ENCODE peak calls at places on chromosome 17, in five cellular contexts. X is H1, Z is IMR-90, U is mesenchymal stem cell, K is trophoblast cell. D is an unnamed sample.

GRCh38 chr17:30363715-30364202 is 15.0 kb upstream of the CPD start:
- DNase-seq in X (no peak), Z (peak), U (peak), K (peak), D (no peak)

GRCh38 chr17:39820541-39820940 is 43.6 kb downstream of the IKZF3 start:
- DNase-seq in X (no peak), Z (no peak), U (no peak), K (no peak), D (peak)

GRCh38 chr17:50055055-50055425 is 870 bp upstream of the ITGA3 start:
- DNase-seq in X (no peak), Z (no peak), U (no peak), K (peak), D (no peak)

GRCh38 chr17:80969030-80969673 is 22.5 kb upstream of the CHMP6 start:
- DNase-seq in X (no peak), Z (no peak), U (no peak), K (no peak), D (no peak)

GRCh38 chr17:66241839-66242238 is 12.6 kb upstream of the APOH start:
- DNase-seq in X (no peak), Z (no peak), U (no peak), K (no peak), D (no peak)

GRCh38 chr17:15920758-15921239 is 24.1 kb upstream of the ADORA2B start:
- DNase-seq in X (no peak), Z (peak), U (peak), K (peak), D (no peak)

GRCh38 chr17:731943-732787 is at the start of gene TLCD3A:
- DNase-seq in X (no peak), Z (peak), U (peak), K (peak), D (no peak)

GRCh38 chr17:80791758-80792284 is 199.8 kb upstream of the CHMP6 start:
- DNase-seq in X (no peak), Z (peak), U (peak), K (peak), D (no peak)

GRCh38 chr17:62725791-62726249 is 82.3 kb downstream of the MARCHF10 start:
- DNase-seq in X (no peak), Z (peak), U (peak), K (peak), D (no peak)

GRCh38 chr17:2982854-2983636 is 80.4 kb downstream of the OR1D5 start:
- DNase-seq in X (no peak), Z (peak), U (peak), K (peak), D (no peak)

GRCh38 chr17:68777243-68777855 is 176.2 kb upstream of the FAM20A start:
- DNase-seq in X (no peak), Z (peak), U (peak), K (peak), D (peak)

GRCh38 chr17:72034000-72034399 is 86.8 kb upstream of the SOX9 start:
- DNase-seq in X (no peak), Z (no peak), U (no peak), K (no peak), D (no peak)

GRCh38 chr17:9517396-9517795 is 58.2 kb downstream of the STX8 start:
- DNase-seq in X (no peak), Z (no peak), U (no peak), K (peak), D (no peak)

GRCh38 chr17:7016886-7017826 is 4.7 kb downstream of the RNASEK start:
- DNase-seq in X (no peak), Z (no peak), U (no peak), K (no peak), D (no peak)

GRCh38 chr17:82400830-82401229 is 17.3 kb upstream of the HEXD start:
- DNase-seq in X (no peak), Z (no peak), U (no peak), K (no peak), D (no peak)

GRCh38 chr17:30117548-30118155 is 1.0 kb downstream of the NSRP1 start:
- DNase-seq in X (no peak), Z (peak), U (no peak), K (no peak), D (no peak)

GRCh38 chr17:81341347-81342061 is 46.4 kb upstream of the SLC38A10 start:
- DNase-seq in X (no peak), Z (no peak), U (peak), K (no peak), D (no peak)

GRCh38 chr17:41567317-41567716 is 4.5 kb downstream of the KRT9 start:
- DNase-seq in X (no peak), Z (no peak), U (no peak), K (no peak), D (no peak)

GRCh38 chr17:41559548-41559947 is 12.3 kb downstream of the KRT9 start:
- DNase-seq in X (no peak), Z (peak), U (peak), K (peak), D (no peak)

GRCh38 chr17:41565338-41565737 is 6.5 kb downstream of the KRT9 start:
- DNase-seq in X (no peak), Z (no peak), U (no peak), K (no peak), D (no peak)

GRCh38 chr17:41563607-41564006 is 8.3 kb downstream of the KRT9 start:
- DNase-seq in X (no peak), Z (no peak), U (no peak), K (no peak), D (no peak)
- H3K4me3 ChIP-seq in X (no peak), Z (no peak), U (no peak), K (no peak), D (no peak)

GRCh38 chr17:19002805-19003542 is 1.6 kb downstream of the FAM83G start:
- DNase-seq in X (no peak), Z (peak), U (peak), K (no peak), D (no peak)
- H3K18ac ChIP-seq in X (no peak), Z (no peak), U (no peak), K (peak), D (peak)

DNA sequence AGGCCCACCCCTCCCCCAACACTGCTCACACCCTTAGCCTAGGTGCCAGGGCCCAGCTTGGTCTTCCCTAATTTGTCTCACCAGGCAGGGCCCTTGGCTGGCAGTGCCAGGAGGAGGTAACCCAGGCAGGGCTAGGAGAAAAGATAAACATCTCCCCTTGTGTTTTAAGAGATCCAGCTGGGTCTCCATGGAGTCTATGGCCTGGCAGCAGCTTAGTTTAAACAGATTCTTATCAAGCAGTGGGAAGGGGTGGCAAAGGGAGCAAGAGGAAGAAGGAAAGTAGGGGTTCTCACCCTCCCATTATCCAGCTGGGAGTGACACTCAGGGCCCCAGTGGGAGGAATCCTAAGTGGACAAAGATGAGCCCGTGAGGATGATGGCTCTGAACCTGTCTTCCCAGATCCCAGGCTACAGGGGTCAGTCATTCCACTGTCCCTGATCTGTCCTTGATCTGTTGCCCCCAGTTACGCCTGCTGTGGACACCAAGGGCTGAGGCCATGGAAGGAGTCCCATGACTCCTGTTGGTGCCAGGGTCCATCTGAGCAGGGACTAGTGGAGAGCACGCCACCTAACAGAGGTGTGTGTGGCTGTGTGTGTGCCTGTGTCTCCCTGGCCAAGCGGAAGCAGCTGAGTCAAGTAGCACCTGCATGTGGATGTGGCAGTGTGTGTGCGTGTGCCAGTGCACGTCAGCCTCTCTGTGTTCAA is 47.4 kb upstream of the MEIOC start:
- DNase-seq in X (no peak), Z (no peak), U (no peak), K (peak), D (no peak)
- H4K91ac ChIP-seq in X (peak), Z (peak), U (peak), K (peak), D (peak)

DNA sequence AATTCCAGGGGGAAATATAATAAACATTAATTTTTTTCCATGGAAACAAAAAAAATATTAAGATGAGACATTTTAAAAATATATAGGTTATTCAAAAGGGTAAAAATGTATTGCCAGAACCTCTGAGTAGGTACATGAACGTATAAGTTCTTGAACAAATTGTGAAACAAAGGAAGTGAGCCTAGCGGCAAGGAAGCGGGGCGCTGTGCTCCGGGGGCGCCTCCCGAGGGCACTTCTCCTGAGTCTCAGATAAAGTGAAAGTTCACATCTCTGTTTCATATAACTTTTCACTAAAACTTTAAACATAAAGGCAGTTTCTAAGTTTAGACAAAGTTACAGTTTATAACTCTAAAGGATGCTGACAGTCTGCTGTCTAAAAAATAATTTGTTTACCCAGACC is 52.3 kb downstream of the TNRC6C start:
- DNase-seq in X (no peak), Z (no peak), U (no peak), K (no peak), D (no peak)
- H3K4me3 ChIP-seq in X (no peak), Z (no peak), U (no peak), K (no peak), D (no peak)

GRCh38 chr17:59345476-59345875 is 14.0 kb downstream of the YPEL2 start:
- DNase-seq in X (no peak), Z (no peak), U (no peak), K (no peak), D (no peak)

GRCh38 chr17:59346341-59346740 is 14.9 kb downstream of the YPEL2 start:
- DNase-seq in X (no peak), Z (no peak), U (no peak), K (no peak), D (no peak)

GRCh38 chr17:59346876-59347407 is 15.5 kb downstream of the YPEL2 start:
- DNase-seq in X (no peak), Z (no peak), U (no peak), K (peak), D (no peak)

GRCh38 chr17:59341922-59342321 is 10.5 kb downstream of the YPEL2 start:
- DNase-seq in X (no peak), Z (no peak), U (no peak), K (no peak), D (no peak)

DNA sequence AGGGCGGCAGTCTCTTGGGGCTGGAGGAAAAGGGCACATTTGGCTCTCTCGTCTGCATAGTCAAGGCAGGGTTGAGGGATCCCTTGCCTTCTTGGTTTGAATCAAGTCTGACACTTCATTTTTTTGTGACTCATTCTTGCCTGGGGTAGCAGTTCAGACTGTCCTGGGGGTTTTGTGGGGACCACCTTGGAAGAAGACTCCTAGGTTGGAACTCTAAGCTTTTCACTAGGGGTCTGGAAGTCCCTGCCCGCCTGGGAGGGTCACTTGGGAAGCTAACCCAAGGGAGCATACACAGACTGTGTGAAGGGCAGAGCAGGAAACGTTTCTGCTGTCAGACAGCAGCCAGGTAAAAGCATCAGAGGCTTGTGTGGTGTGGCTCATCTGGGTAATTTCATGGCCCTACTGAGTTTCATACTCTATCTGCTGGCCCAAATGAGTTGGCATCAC is 11.2 kb downstream of the YPEL2 start:
- DNase-seq in X (no peak), Z (no peak), U (no peak), K (no peak), D (no peak)
- H3K18ac ChIP-seq in X (no peak), Z (no peak), U (no peak), K (no peak), D (peak)

GRCh38 chr17:20202141-20202574 is 193.0 kb downstream of the SPECC1 start:
- DNase-seq in X (no peak), Z (no peak), U (no peak), K (no peak), D (no peak)

GRCh38 chr17:20205609-20206008 is 196.4 kb downstream of the SPECC1 start:
- DNase-seq in X (no peak), Z (no peak), U (peak), K (no peak), D (no peak)

GRCh38 chr17:20206068-20206467 is 196.9 kb downstream of the SPECC1 start:
- DNase-seq in X (no peak), Z (no peak), U (peak), K (no peak), D (no peak)

GRCh38 chr17:20203021-20203420 is 193.9 kb downstream of the SPECC1 start:
- DNase-seq in X (no peak), Z (peak), U (peak), K (no peak), D (no peak)

GRCh38 chr17:20203761-20204263 is 194.7 kb downstream of the SPECC1 start:
- DNase-seq in X (no peak), Z (peak), U (peak), K (no peak), D (no peak)
- H4K91ac ChIP-seq in X (no peak), Z (peak), U (no peak), K (no peak), D (no peak)

GRCh38 chr17:16987001-16987829 is 15.3 kb upstream of the TNFRSF13B start:
- DNase-seq in X (no peak), Z (no peak), U (no peak), K (no peak), D (no peak)

GRCh38 chr17:16986391-16986790 is 14.5 kb upstream of the TNFRSF13B start:
- DNase-seq in X (no peak), Z (peak), U (peak), K (no peak), D (no peak)

GRCh38 chr17:16989230-16989952 is 17.5 kb upstream of the TNFRSF13B start:
- DNase-seq in X (no peak), Z (no peak), U (no peak), K (no peak), D (no peak)

GRCh38 chr17:16988749-16989229 is 16.9 kb upstream of the TNFRSF13B start:
- DNase-seq in X (no peak), Z (no peak), U (no peak), K (no peak), D (no peak)

DNA sequence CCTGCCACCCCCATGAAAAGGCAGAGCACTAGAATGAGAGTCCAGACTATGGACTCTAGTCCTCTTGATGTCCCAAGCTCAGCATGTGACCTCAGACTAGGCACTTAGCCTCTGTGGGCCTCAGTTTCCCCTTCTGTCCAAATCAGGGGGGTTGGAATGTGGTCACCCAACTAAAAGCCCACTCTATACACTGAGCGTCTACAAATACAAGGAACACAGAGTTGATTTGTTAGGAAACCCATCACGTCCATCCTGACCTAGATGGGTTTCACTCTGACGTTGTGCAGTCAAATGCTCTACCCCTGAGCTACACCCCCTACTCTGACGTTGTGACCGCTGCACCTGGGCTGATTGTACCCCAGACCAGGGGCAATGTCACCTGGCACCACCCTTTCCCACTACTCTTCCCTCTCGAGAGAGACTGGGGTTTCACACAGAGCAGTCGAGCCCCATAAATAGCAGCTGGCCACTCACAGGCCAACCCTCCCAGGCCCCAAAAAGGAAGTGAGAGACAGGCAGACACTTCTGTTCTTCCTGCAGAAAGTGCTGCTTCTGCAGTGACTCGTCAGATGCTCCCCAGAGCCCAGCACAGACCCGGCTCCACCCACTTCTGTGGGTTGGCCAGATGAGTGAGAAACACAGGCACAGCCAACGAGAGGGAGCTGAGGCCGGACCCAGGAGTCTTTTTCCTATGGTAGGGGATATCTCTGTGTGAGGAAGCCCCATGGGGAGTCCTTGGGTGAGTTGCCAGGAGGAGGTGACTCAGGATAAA is 16.1 kb upstream of the TNFRSF13B start:
- DNase-seq in X (no peak), Z (peak), U (peak), K (peak), D (no peak)
- H3K4me3 ChIP-seq in X (no peak), Z (no peak), U (peak), K (no peak), D (no peak)

GRCh38 chr17:36640346-36640745 is 39.0 kb downstream of the MRM1 start:
- DNase-seq in X (no peak), Z (no peak), U (no peak), K (no peak), D (no peak)
- H3K18ac ChIP-seq in X (no peak), Z (no peak), U (no peak), K (no peak), D (no peak)

GRCh38 chr17:57935833-57936807 is 19.1 kb downstream of the CUEDC1 start:
- DNase-seq in X (no peak), Z (peak), U (peak), K (no peak), D (peak)
- H4K91ac ChIP-seq in X (peak), Z (peak), U (peak), K (peak), D (no peak)

DNA sequence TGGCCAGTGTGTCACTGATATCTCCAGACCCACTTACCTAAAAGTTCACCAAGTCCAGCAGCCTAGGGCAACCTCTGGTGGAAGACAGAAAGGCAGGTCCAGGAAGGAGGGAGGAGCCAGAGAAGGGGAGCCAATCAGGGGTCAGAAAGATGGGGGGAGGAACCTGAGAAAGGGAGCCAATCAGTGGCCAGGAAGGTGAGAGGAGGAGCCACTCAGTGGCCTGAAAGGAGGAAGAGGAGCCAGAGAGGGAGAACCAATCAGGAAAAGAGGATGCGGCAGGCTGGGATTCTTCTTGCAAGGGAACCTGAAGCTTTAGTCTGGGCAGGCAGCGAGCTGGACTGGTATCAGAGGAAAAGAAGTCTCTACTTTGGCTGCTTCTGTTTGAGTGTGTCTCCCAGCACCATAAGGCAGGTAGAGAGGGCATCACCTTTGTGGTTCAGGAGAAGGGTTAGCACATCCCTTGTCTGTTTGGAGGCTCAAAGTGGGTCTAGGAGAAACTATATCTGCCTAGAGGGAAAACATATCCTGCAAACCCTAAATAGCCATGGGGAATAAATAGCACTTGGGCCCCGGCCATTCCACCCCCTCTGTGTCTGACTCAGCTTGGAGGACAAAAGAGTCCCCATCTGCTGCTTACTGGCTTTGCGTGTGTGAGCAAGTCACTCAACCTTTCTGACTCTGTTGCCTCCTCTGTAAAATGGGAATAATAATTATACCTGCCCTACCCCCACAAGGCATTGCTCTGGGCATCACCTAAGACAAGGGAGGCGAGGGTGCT is 43.4 kb upstream of the CRHR1 start:
- DNase-seq in X (peak), Z (peak), U (peak), K (no peak), D (peak)
- H3K4me3 ChIP-seq in X (peak), Z (no peak), U (no peak), K (no peak), D (peak)

D was measured in neuronal stem cell.